ENCODE peak calls at places on chromosomes 2 and 18, in four cellular contexts. P is T-helper 9 cell, N is aorta, K is cardiac fibroblast. G is an unnamed sample.

GRCh38 chr2:96089356-96090180 is 26.8 kb downstream of the ADRA2B start:
- DNase-seq in K (no peak), N (peak), P (no peak), G (no peak)

GRCh38 chr2:10771786-10772185 is 40.8 kb downstream of the PDIA6 start:
- DNase-seq in K (no peak), N (no peak), P (no peak), G (peak)

GRCh38 chr2:27954261-27954673 is 63.7 kb downstream of the BABAM2 start:
- DNase-seq in P (no peak), N (no peak), K (peak), G (no peak)

GRCh38 chr2:184367211-184367610 is 231.1 kb upstream of the ZNF804A start:
- DNase-seq in K (no peak), P (no peak), N (no peak), G (no peak)

GRCh38 chr2:161990741-161991140 is 83.3 kb downstream of the DPP4 start:
- DNase-seq in K (peak), P (no peak), N (no peak), G (no peak)

GRCh38 chr2:191295088-191295487 is 49.9 kb downstream of the MYO1B start:
- DNase-seq in K (peak), P (no peak), N (no peak), G (no peak)

GRCh38 chr2:102514061-102514785 is 41.2 kb downstream of the SLC9A4 start:
- DNase-seq in N (no peak), P (no peak), K (peak), G (no peak)

GRCh38 chr18:8943900-8944870 is 158.3 kb upstream of the NDUFV2 start:
- DNase-seq in P (no peak), K (peak), N (no peak), G (no peak)

GRCh38 chr2:67649331-67650071 is 252.4 kb downstream of the ETAA1 start:
- DNase-seq in P (no peak), N (no peak), K (peak), G (peak)

GRCh38 chr2:137829251-137829650 is 135.0 kb upstream of the HNMT start:
- DNase-seq in N (no peak), K (no peak), P (no peak), G (no peak)

G was measured in BE2C.